ENCODE peak calls at places on chromosomes 12 and 14, in ten cellular contexts. I, Q, X, A, J, T, F, M, K and S are unnamed samples. For H3K4me1, the result is how much of the 10 kb centered on the place peaks cover.

GRCh38 chr12:45388545-45388944 is 172.7 kb downstream of the ANO6 start:
- DNase-seq in I (no peak), Q (peak), X (peak), A (peak), J (no peak), T (peak), F (peak), M (peak), K (no peak), S (peak)

GRCh38 chr12:68119250-68119649 is 40.3 kb downstream of the IFNG start:
- DNase-seq in I (no peak), Q (no peak), X (no peak), A (no peak), J (no peak), T (no peak), F (no peak), M (no peak), K (no peak), S (no peak)

GRCh38 chr12:106841471-106842302 is 67.2 kb downstream of the RIC8B start:
- DNase-seq in I (no peak), Q (peak), X (peak), A (peak), J (peak), T (peak), F (peak), M (peak), K (peak), S (peak)

GRCh38 chr12:129101404-129101803 is 248.1 kb downstream of the GLT1D1 start:
- DNase-seq in I (no peak), Q (no peak), X (no peak), A (no peak), J (no peak), T (no peak), F (peak), M (no peak), K (no peak), S (no peak)

GRCh38 chr12:12684375-12685106 is 11.4 kb downstream of the GPR19 start:
- DNase-seq in I (no peak), Q (peak), X (peak), A (peak), J (no peak), T (peak), F (peak), M (peak), K (no peak), S (peak)

GRCh38 chr12:71439613-71440392 is at the start of gene LGR5:
- DNase-seq in I (no peak), Q (peak), X (peak), A (peak), J (no peak), T (no peak), F (peak), M (no peak), K (no peak), S (peak)

GRCh38 chr12:131833288-131833895 is 5.2 kb downstream of the MMP17 start:
- DNase-seq in I (no peak), Q (no peak), X (no peak), A (no peak), J (no peak), T (no peak), F (no peak), M (no peak), K (no peak), S (no peak)

GRCh38 chr14:94213021-94213420 is 38.9 kb downstream of the PPP4R4 start:
- DNase-seq in I (no peak), Q (no peak), X (no peak), A (no peak), J (no peak), T (no peak), F (no peak), M (no peak), K (no peak), S (peak)

GRCh38 chr12:112686373-112686772 is 105.2 kb upstream of the RPH3A start:
- DNase-seq in I (no peak), Q (no peak), X (no peak), A (no peak), J (no peak), T (no peak), F (no peak), M (no peak), K (no peak), S (peak)

GRCh38 chr12:123092866-123093265 is 58.0 kb downstream of the PITPNM2 start:
- DNase-seq in I (no peak), Q (no peak), X (no peak), A (no peak), J (no peak), T (no peak), F (no peak), M (no peak), K (no peak), S (no peak)
- H3K4me1 ChIP-seq in I (under half), Q (under half), X (half or more), A (under half), J (under half), T (half or more), F (under half), M (half or more), K (under half), S (under half)

DNA sequence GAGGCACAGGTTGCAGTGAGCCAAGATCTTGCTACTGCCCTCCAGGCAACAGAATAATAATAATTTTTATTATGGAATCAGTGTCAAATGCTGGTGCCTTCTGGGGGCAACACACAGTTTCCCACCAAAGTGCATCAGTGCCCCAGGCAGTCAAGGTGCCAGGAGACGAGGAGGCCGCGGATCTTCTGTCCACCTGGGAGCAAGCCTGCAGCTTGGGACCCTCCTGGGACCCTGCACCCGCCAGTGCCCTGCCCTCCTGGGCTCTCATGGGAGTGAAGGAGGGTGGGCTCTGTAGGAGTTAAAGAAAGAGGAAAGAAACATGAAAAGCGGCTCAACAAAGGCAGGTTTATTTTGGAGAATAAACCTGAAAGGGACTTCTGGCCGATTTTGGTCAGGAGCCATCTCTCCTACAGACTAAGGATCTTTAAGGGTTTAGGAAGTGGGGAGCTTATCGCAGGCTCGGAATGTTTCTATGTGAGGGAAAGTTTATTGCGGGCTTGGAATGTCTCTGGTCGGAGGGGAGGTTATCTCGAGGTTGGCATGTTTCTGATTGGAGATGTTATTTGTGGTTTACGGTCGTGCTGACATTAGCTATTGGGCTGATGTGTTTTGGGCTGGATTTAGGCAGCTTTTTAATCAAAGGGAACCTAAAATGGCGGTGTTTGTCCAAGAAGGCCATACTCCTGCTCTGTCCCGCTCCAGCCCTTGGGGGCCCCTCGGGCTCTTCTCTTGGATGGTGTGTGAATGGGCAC is 1.1 kb upstream of the ASPG start:
- DNase-seq in I (no peak), Q (no peak), X (no peak), A (no peak), J (no peak), T (no peak), F (no peak), M (no peak), K (no peak), S (no peak)
- H3K4me1 ChIP-seq in I (under half), Q (under half), X (under half), A (under half), J (under half), T (under half), F (under half), M (under half), K (under half), S (under half)

DNA sequence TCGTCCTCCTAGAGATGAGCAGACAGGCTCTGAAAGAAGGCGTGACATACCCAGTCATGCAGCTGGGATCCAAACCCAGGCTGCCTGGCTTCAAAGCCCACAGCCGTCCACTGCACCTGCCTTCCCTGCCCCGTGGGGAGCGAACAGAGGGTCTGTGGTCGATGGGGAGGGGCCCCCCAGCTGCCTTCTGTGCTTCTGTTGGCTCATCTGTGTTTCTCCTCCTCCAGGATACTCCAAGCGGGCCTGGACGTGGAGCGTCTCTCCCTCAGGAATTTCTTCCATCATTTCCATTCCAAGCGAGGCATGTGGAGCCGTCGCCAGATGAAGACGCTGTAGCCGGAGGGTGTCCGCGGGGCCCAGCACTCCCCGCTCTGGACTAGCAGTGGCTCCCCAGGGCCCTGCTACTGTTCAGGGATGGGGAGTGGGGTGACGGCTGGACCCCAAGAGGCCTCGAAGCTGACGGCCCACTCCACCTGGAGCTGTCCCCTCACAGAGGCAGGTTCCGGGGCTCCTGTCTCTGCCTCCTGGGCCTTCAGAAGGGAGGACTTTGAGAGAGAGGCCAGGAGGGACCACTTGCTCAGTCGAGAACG is 101.5 kb downstream of the B4GALNT3 start:
- DNase-seq in I (no peak), Q (no peak), X (no peak), A (no peak), J (no peak), T (no peak), F (no peak), M (no peak), K (no peak), S (no peak)
- H3K4me1 ChIP-seq in I (under half), Q (under half), X (under half), A (under half), J (half or more), T (half or more), F (under half), M (under half), K (half or more), S (under half)

GRCh38 chr14:103708750-103709187 is 6.5 kb downstream of the XRCC3 start:
- DNase-seq in I (peak), Q (no peak), X (no peak), A (no peak), J (no peak), T (no peak), F (no peak), M (no peak), K (no peak), S (no peak)
- H3K4me1 ChIP-seq in I (under half), Q (under half), X (under half), A (under half), J (under half), T (under half), F (under half), M (under half), K (under half), S (under half)

GRCh38 chr12:4280351-4281163 is 7.0 kb downstream of the CCND2 start:
- DNase-seq in I (peak), Q (peak), X (no peak), A (no peak), J (no peak), T (peak), F (no peak), M (peak), K (no peak), S (no peak)

GRCh38 chr12:4281173-4281654 is 7.7 kb downstream of the CCND2 start:
- DNase-seq in I (no peak), Q (peak), X (no peak), A (no peak), J (no peak), T (no peak), F (no peak), M (no peak), K (no peak), S (peak)

GRCh38 chr12:4282892-4283511 is 9.4 kb downstream of the CCND2 start:
- DNase-seq in I (no peak), Q (no peak), X (no peak), A (peak), J (no peak), T (no peak), F (no peak), M (no peak), K (no peak), S (no peak)

GRCh38 chr12:4283512-4284255 is 10.1 kb downstream of the CCND2 start:
- DNase-seq in I (no peak), Q (no peak), X (no peak), A (no peak), J (no peak), T (no peak), F (no peak), M (no peak), K (no peak), S (no peak)

GRCh38 chr12:4282103-4282891 is 8.7 kb downstream of the CCND2 start:
- DNase-seq in I (no peak), Q (no peak), X (no peak), A (no peak), J (no peak), T (no peak), F (no peak), M (no peak), K (no peak), S (no peak)
- H3K4me1 ChIP-seq in I (under half), Q (under half), X (under half), A (under half), J (under half), T (half or more), F (under half), M (under half), K (half or more), S (under half)

GRCh38 chr12:56773113-56773512 is 10.0 kb downstream of the HSD17B6 start:
- DNase-seq in I (no peak), Q (no peak), X (no peak), A (no peak), J (no peak), T (no peak), F (no peak), M (no peak), K (no peak), S (no peak)

GRCh38 chr12:56766535-56766934 is 3.4 kb downstream of the HSD17B6 start:
- DNase-seq in I (no peak), Q (no peak), X (no peak), A (peak), J (no peak), T (no peak), F (no peak), M (no peak), K (no peak), S (no peak)

GRCh38 chr12:56772625-56773024 is 9.5 kb downstream of the HSD17B6 start:
- DNase-seq in I (no peak), Q (no peak), X (no peak), A (no peak), J (no peak), T (no peak), F (no peak), M (no peak), K (no peak), S (no peak)

GRCh38 chr12:56768424-56768823 is 5.3 kb downstream of the HSD17B6 start:
- DNase-seq in I (no peak), Q (no peak), X (peak), A (no peak), J (no peak), T (no peak), F (no peak), M (no peak), K (no peak), S (no peak)

GRCh38 chr12:56769868-56770267 is 6.7 kb downstream of the HSD17B6 start:
- DNase-seq in I (no peak), Q (no peak), X (no peak), A (no peak), J (no peak), T (no peak), F (no peak), M (no peak), K (no peak), S (no peak)
- H3K4me1 ChIP-seq in I (under half), Q (under half), X (under half), A (under half), J (under half), T (under half), F (under half), M (under half), K (under half), S (under half)

GRCh38 chr14:24818823-24819341 is 184.9 kb upstream of the GZMB start:
- DNase-seq in I (no peak), Q (no peak), X (no peak), A (no peak), J (no peak), T (no peak), F (no peak), M (no peak), K (no peak), S (no peak)

GRCh38 chr14:24816011-24816928 is 182.3 kb upstream of the GZMB start:
- DNase-seq in I (peak), Q (peak), X (peak), A (no peak), J (no peak), T (peak), F (no peak), M (no peak), K (no peak), S (peak)

GRCh38 chr14:24816929-24817637 is 183.1 kb upstream of the GZMB start:
- DNase-seq in I (peak), Q (no peak), X (peak), A (no peak), J (no peak), T (peak), F (no peak), M (no peak), K (no peak), S (no peak)

GRCh38 chr14:24817638-24818053 is 183.7 kb upstream of the GZMB start:
- DNase-seq in I (no peak), Q (peak), X (no peak), A (peak), J (no peak), T (no peak), F (no peak), M (no peak), K (no peak), S (peak)

DNA sequence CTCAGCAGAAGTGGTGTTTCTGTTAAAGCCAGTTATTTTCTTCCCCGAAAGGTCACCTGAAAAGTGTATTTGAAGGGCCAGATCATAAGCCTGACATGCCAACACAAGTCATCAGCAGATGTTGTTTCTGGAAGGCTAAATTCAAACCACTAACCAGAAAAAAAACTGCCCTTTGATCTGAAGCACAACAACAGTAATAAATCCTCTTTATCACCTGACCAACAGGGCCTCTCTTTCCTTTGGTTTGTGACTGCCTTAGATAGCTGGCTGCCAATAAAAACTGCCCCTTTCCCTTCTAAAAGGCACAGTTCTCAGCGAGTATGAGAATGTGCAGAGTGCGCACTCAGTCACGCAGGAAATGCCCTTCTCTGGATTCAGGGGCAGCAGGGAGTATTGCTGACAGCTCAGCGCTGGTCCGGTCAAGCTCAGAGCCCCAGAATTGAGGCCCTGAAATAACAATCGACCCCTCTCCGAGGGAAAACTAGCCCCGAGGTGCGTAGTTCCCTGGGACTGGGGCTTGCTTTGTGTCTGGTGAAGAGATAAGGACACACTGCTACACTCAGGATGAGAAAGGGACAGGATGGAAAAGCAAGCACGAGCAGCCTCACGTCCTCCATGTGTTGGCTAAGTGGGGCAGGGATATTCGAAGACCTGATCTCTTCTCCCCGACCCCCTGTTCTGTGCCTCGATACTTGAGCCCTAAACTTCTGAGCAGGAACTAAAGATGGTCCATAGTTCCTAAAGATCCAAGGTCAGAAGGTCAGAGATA is 184.2 kb upstream of the GZMB start:
- DNase-seq in I (peak), Q (no peak), X (peak), A (no peak), J (no peak), T (no peak), F (no peak), M (peak), K (no peak), S (no peak)
- H3K4me1 ChIP-seq in I (under half), Q (under half), X (half or more), A (under half), J (under half), T (under half), F (under half), M (under half), K (under half), S (under half)

DNA sequence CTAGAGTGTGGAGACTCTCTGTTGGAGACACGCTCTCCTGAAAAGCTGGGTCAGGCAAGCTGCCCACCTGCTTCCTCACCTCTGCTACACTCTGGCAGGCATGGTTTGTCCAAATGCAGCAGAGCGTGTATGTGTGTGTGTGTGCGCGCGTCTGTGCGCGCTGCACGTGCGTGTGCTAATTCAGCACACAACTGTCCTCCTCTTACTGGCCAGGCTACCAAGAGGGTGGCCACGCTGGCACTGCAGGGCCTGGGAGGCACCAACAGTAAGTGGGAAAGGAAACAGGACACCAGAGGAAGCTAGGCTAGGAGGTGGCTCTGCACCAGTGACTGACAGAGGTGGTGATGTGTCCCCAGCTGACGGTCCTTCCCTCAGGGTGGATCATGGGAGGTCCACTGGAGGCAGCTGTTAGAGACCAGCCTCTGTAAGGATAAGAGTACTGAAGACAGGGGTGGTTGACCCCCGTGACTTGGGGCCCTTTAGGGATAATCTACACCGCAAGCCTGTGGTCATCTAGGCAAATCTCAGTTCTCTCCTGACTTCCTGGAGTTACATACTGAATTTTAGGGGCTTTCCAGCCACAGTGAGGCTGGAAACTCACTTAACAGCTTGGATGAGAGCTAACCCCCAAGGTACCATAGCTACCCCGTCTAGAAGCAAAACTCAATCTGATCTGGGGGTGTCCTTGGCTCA is 15.6 kb upstream of the TFCP2 start:
- DNase-seq in I (no peak), Q (no peak), X (no peak), A (no peak), J (no peak), T (no peak), F (no peak), M (no peak), K (no peak), S (no peak)
- H3K4me1 ChIP-seq in I (under half), Q (under half), X (under half), A (under half), J (under half), T (under half), F (under half), M (under half), K (under half), S (under half)